ENCODE peak calls at places on chromosomes 16 and 17, in seven cellular contexts. One of them, this sample, is unnamed.

GRCh38 chr16:86344586-86344871 is 165.8 kb upstream of the FOXF1 start:
- DNase-seq in mesendoderm: no peak
- DNase-seq in neuronal stem cell: no peak
- DNase-seq in H1: no peak
- DNase-seq in H9: no peak
- DNase-seq in trophoblast cell: no peak
- DNase-seq in mesenchymal stem cell: no peak
- DNase-seq in this sample: no peak

GRCh38 chr17:76078859-76079576 is at the start of gene ZACN:
- DNase-seq in H9: peak; percentile 33
- DNase-seq in trophoblast cell: peak; percentile 29
- DNase-seq in mesenchymal stem cell: no peak
- DNase-seq in mesendoderm: no peak
- DNase-seq in neuronal stem cell: no peak
- DNase-seq in H1: no peak
- DNase-seq in this sample: no peak

GRCh38 chr17:10210151-10210574 is 11.8 kb upstream of the GAS7 start:
- DNase-seq in trophoblast cell: peak; percentile 92
- DNase-seq in H1: peak; percentile 48
- DNase-seq in H9: peak; percentile 75
- DNase-seq in mesendoderm: peak; percentile 86
- DNase-seq in mesenchymal stem cell: peak; percentile 22
- DNase-seq in neuronal stem cell: no peak
- DNase-seq in this sample: peak; percentile 58

GRCh38 chr17:48054238-48055185 is 6.4 kb downstream of the NFE2L1 start:
- DNase-seq in H9: peak; percentile 100
- DNase-seq in mesendoderm: peak; percentile 99
- DNase-seq in mesenchymal stem cell: peak; percentile 93
- DNase-seq in neuronal stem cell: peak; percentile 93
- DNase-seq in H1: peak; percentile 89
- DNase-seq in trophoblast cell: peak; percentile 26
- DNase-seq in this sample: peak; percentile 60

GRCh38 chr17:45320931-45321461 is 4.2 kb upstream of the MAP3K14 start:
- DNase-seq in trophoblast cell: peak; percentile 64
- DNase-seq in mesenchymal stem cell: peak; percentile 97
- DNase-seq in H9: no peak
- DNase-seq in neuronal stem cell: no peak
- DNase-seq in mesendoderm: peak; percentile 73
- DNase-seq in H1: no peak
- DNase-seq in this sample: peak; percentile 97

GRCh38 chr17:27602721-27603445 is 28.1 kb upstream of the LGALS9 start:
- DNase-seq in trophoblast cell: peak; percentile 77
- DNase-seq in mesenchymal stem cell: peak; percentile 63
- DNase-seq in neuronal stem cell: peak; percentile 75
- DNase-seq in H9: peak; percentile 93
- DNase-seq in H1: peak; percentile 93
- DNase-seq in mesendoderm: peak; percentile 83
- DNase-seq in this sample: peak; percentile 62

GRCh38 chr16:88975511-88976061 is 1.4 kb downstream of the CBFA2T3 start:
- DNase-seq in H1: no peak
- DNase-seq in trophoblast cell: no peak
- DNase-seq in H9: no peak
- DNase-seq in neuronal stem cell: no peak
- DNase-seq in mesendoderm: no peak
- DNase-seq in mesenchymal stem cell: no peak
- DNase-seq in this sample: no peak

GRCh38 chr16:79381552-79382042 is 218.9 kb downstream of the MAF start:
- DNase-seq in mesendoderm: no peak
- DNase-seq in H9: no peak
- DNase-seq in H1: no peak
- DNase-seq in neuronal stem cell: no peak
- DNase-seq in trophoblast cell: no peak
- DNase-seq in mesenchymal stem cell: peak; percentile 76
- DNase-seq in this sample: no peak

GRCh38 chr17:54781389-54781788 is 119.3 kb upstream of the TOM1L1 start:
- DNase-seq in mesendoderm: no peak
- DNase-seq in trophoblast cell: no peak
- DNase-seq in H1: no peak
- DNase-seq in mesenchymal stem cell: no peak
- DNase-seq in H9: no peak
- DNase-seq in neuronal stem cell: no peak
- DNase-seq in this sample: no peak

GRCh38 chr17:33097411-33097810 is 105.8 kb downstream of the SPACA3 start:
- DNase-seq in trophoblast cell: no peak
- DNase-seq in H1: no peak
- DNase-seq in H9: no peak
- DNase-seq in mesenchymal stem cell: no peak
- DNase-seq in neuronal stem cell: no peak
- DNase-seq in mesendoderm: no peak
- DNase-seq in this sample: no peak

GRCh38 chr17:47693667-47694017 is 319 bp upstream of the TBKBP1 start:
- DNase-seq in mesenchymal stem cell: peak; percentile 45
- DNase-seq in neuronal stem cell: no peak
- DNase-seq in H1: no peak
- DNase-seq in H9: no peak
- DNase-seq in trophoblast cell: no peak
- DNase-seq in mesendoderm: no peak
- DNase-seq in this sample: no peak

GRCh38 chr17:82806645-82807044 is 33.2 kb downstream of the ZNF750 start:
- DNase-seq in mesenchymal stem cell: no peak
- DNase-seq in neuronal stem cell: no peak
- DNase-seq in H9: no peak
- DNase-seq in mesendoderm: no peak
- DNase-seq in trophoblast cell: peak; percentile 55
- DNase-seq in H1: no peak
- DNase-seq in this sample: no peak

GRCh38 chr17:82939213-82940030 is 99.6 kb upstream of the ZNF750 start:
- DNase-seq in trophoblast cell: no peak
- DNase-seq in mesendoderm: no peak
- DNase-seq in neuronal stem cell: no peak
- DNase-seq in mesenchymal stem cell: no peak
- DNase-seq in H9: no peak
- DNase-seq in H1: no peak
- DNase-seq in this sample: no peak

GRCh38 chr16:55542459-55543082 is 23.9 kb upstream of the CAPNS2 start:
- DNase-seq in H9: no peak
- DNase-seq in trophoblast cell: no peak
- DNase-seq in mesenchymal stem cell: peak; percentile 74
- DNase-seq in neuronal stem cell: no peak
- DNase-seq in H1: no peak
- DNase-seq in mesendoderm: no peak
- DNase-seq in this sample: peak; percentile 72

GRCh38 chr17:83103200-83103937 is 24.0 kb downstream of the METRNL start:
- DNase-seq in trophoblast cell: peak; percentile 36
- DNase-seq in mesendoderm: no peak
- DNase-seq in neuronal stem cell: no peak
- DNase-seq in H1: no peak
- DNase-seq in H9: peak; percentile 71
- DNase-seq in mesenchymal stem cell: no peak
- DNase-seq in this sample: peak; percentile 66

GRCh38 chr17:18250259-18250658 is 8.3 kb downstream of the FLII start:
- DNase-seq in trophoblast cell: peak; percentile 12
- DNase-seq in neuronal stem cell: no peak
- DNase-seq in mesendoderm: no peak
- DNase-seq in H1: no peak
- DNase-seq in H9: no peak
- DNase-seq in mesenchymal stem cell: no peak
- DNase-seq in this sample: no peak

GRCh38 chr16:22683730-22684280 is 130.2 kb upstream of the HS3ST2 start:
- DNase-seq in H1: no peak
- DNase-seq in neuronal stem cell: no peak
- DNase-seq in trophoblast cell: no peak
- DNase-seq in mesendoderm: peak; percentile 28
- DNase-seq in mesenchymal stem cell: no peak
- DNase-seq in H9: no peak
- DNase-seq in this sample: no peak

GRCh38 chr17:81858170-81858966 is 2.0 kb downstream of the P4HB start:
- DNase-seq in mesenchymal stem cell: no peak
- DNase-seq in H1: no peak
- DNase-seq in neuronal stem cell: no peak
- DNase-seq in H9: no peak
- DNase-seq in mesendoderm: no peak
- DNase-seq in trophoblast cell: peak; percentile 71
- DNase-seq in this sample: no peak

GRCh38 chr16:27458987-27459688 is 57.2 kb downstream of the IL21R start:
- DNase-seq in neuronal stem cell: no peak
- DNase-seq in H1: no peak
- DNase-seq in trophoblast cell: no peak
- DNase-seq in mesendoderm: no peak
- DNase-seq in H9: no peak
- DNase-seq in mesenchymal stem cell: no peak
- DNase-seq in this sample: no peak
- H2BK120ac ChIP-seq in neuronal stem cell: no peak overlapping the region
- H2BK120ac ChIP-seq in H1: no peak overlapping the region
- H2BK120ac ChIP-seq in trophoblast cell: no peak overlapping the region
- H2BK120ac ChIP-seq in mesendoderm: no peak overlapping the region
- H2BK120ac ChIP-seq in H9: no peak overlapping the region
- H2BK120ac ChIP-seq in mesenchymal stem cell: no peak overlapping the region
- H2BK120ac ChIP-seq in this sample: no peak overlapping the region

DNA sequence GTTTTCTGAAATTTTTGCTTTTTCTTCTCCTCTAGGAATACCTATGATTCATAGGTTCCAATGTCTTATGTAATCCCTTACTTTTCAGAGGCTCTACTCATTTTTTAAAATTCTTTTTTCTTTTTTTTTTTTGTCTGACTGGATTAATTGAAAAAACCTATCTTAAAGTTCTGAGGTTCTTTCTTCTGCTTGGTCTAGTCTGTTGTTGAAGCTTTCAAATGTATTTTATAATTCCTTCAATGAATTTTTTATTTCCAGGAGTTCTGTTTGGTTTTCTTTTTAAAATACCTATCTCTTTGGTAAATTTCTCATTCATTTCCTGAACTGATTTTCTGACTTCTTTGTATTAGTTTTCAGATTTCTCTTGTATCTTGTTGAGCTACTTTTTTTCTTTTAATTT is 63.9 kb upstream of the ABCC11 start:
- DNase-seq in H1: no peak
- DNase-seq in trophoblast cell: no peak
- DNase-seq in H9: no peak
- DNase-seq in mesendoderm: no peak
- DNase-seq in neuronal stem cell: no peak
- DNase-seq in mesenchymal stem cell: no peak
- DNase-seq in this sample: no peak
- H2BK120ac ChIP-seq in H1: no peak overlapping the region
- H2BK120ac ChIP-seq in trophoblast cell: no peak overlapping the region
- H2BK120ac ChIP-seq in H9: no peak overlapping the region
- H2BK120ac ChIP-seq in mesendoderm: no peak overlapping the region
- H2BK120ac ChIP-seq in neuronal stem cell: no peak overlapping the region
- H2BK120ac ChIP-seq in mesenchymal stem cell: no peak overlapping the region
- H2BK120ac ChIP-seq in this sample: no peak overlapping the region

DNA sequence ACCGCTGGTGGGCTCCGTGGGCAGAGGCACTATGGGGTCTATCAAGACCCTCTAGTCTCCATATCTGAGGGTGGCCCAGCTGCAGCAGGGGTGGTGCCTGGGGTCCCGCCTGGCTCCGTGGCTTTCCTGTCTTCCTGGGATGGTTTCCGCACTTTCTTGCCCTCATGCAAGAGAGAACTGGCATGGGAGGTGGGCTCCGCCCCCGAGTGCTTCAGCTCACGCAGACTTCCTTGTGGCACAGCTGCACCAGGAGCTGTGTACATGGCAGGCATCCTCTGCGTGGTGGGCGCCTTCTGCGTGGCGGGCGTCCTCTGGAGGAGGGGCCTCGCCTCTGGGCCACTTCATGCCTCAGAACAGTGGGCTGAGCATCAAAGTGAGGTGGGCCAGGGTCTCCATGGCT is 73.1 kb downstream of the LMF1 start:
- DNase-seq in mesendoderm: no peak
- DNase-seq in mesenchymal stem cell: no peak
- DNase-seq in neuronal stem cell: no peak
- DNase-seq in H9: no peak
- DNase-seq in H1: no peak
- DNase-seq in trophoblast cell: no peak
- DNase-seq in this sample: no peak
- H2BK120ac ChIP-seq in mesendoderm: no peak overlapping the region
- H2BK120ac ChIP-seq in mesenchymal stem cell: no peak overlapping the region
- H2BK120ac ChIP-seq in neuronal stem cell: no peak overlapping the region
- H2BK120ac ChIP-seq in H9: no peak overlapping the region
- H2BK120ac ChIP-seq in H1: no peak overlapping the region
- H2BK120ac ChIP-seq in trophoblast cell: no peak overlapping the region
- H2BK120ac ChIP-seq in this sample: no peak overlapping the region

DNA sequence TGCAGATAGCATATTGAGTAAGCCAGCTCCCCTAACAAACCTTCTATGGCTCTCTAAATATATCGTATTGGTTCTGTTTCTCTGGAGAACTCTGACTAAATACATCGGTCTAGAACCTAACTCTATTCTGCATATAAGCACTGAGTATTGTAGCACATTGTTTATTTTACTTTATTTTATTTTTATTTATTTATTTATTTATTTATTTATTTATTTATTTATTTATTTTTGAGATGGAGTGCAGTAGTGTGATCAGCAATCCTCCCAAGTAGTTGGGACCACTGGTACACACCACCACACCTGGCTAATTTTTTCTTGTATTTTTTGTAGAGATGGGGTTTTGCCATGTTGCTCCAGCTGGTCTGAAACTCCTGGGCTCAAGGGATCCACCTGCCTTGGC is 28.9 kb upstream of the HELZ start:
- DNase-seq in trophoblast cell: no peak
- DNase-seq in neuronal stem cell: no peak
- DNase-seq in H9: no peak
- DNase-seq in mesendoderm: no peak
- DNase-seq in H1: no peak
- DNase-seq in mesenchymal stem cell: no peak
- DNase-seq in this sample: no peak
- H2BK120ac ChIP-seq in trophoblast cell: no peak overlapping the region
- H2BK120ac ChIP-seq in neuronal stem cell: no peak overlapping the region
- H2BK120ac ChIP-seq in H9: no peak overlapping the region
- H2BK120ac ChIP-seq in mesendoderm: no peak overlapping the region
- H2BK120ac ChIP-seq in H1: no peak overlapping the region
- H2BK120ac ChIP-seq in mesenchymal stem cell: no peak overlapping the region
- H2BK120ac ChIP-seq in this sample: no peak overlapping the region

This sample was measured in IMR-90.